ENCODE peak calls at places on chromosomes 6 and 20, in four cellular contexts. One of them, this sample, is unnamed.

GRCh38 chr6:145903356-145904102 is 60.6 kb downstream of the SHPRH start:
- DNase-seq in naive thymus-derived CD4-positive, alpha-beta T cell: no peak
- DNase-seq in esophagus squamous epithelium: no peak
- DNase-seq in fibroblast of lung: peak; percentile 69
- DNase-seq in this sample: peak; percentile 31

GRCh38 chr6:122154912-122155516 is 244.4 kb upstream of the HSF2 start:
- DNase-seq in fibroblast of lung: peak; percentile 3
- DNase-seq in esophagus squamous epithelium: no peak
- DNase-seq in naive thymus-derived CD4-positive, alpha-beta T cell: no peak
- DNase-seq in this sample: no peak

GRCh38 chr6:14786455-14786854 is 459.4 kb upstream of the JARID2 start:
- DNase-seq in fibroblast of lung: no peak
- DNase-seq in esophagus squamous epithelium: no peak
- DNase-seq in naive thymus-derived CD4-positive, alpha-beta T cell: no peak
- DNase-seq in this sample: no peak

GRCh38 chr6:113205563-113205962 is 651.6 kb upstream of the MARCKS start:
- DNase-seq in fibroblast of lung: no peak
- DNase-seq in esophagus squamous epithelium: no peak
- DNase-seq in naive thymus-derived CD4-positive, alpha-beta T cell: no peak
- DNase-seq in this sample: no peak

GRCh38 chr6:121436966-121437756 is 1.7 kb downstream of the GJA1 start:
- DNase-seq in esophagus squamous epithelium: no peak
- DNase-seq in naive thymus-derived CD4-positive, alpha-beta T cell: no peak
- DNase-seq in fibroblast of lung: peak; percentile 63
- DNase-seq in this sample: peak; percentile 64

GRCh38 chr6:28001351-28001750 is 44.3 kb downstream of the OR2B6 start:
- DNase-seq in fibroblast of lung: no peak
- DNase-seq in esophagus squamous epithelium: no peak
- DNase-seq in naive thymus-derived CD4-positive, alpha-beta T cell: no peak
- DNase-seq in this sample: no peak

GRCh38 chr6:41679696-41680095 is 41.4 kb downstream of the MDFI start:
- DNase-seq in naive thymus-derived CD4-positive, alpha-beta T cell: no peak
- DNase-seq in fibroblast of lung: no peak
- DNase-seq in esophagus squamous epithelium: no peak
- DNase-seq in this sample: no peak

GRCh38 chr6:20680697-20681165 is 146.5 kb downstream of the CDKAL1 start:
- DNase-seq in naive thymus-derived CD4-positive, alpha-beta T cell: no peak
- DNase-seq in esophagus squamous epithelium: no peak
- DNase-seq in fibroblast of lung: no peak
- DNase-seq in this sample: no peak

GRCh38 chr20:8764289-8764962 is 304.5 kb upstream of the PLCB4 start:
- DNase-seq in fibroblast of lung: peak; percentile 19
- DNase-seq in esophagus squamous epithelium: no peak
- DNase-seq in naive thymus-derived CD4-positive, alpha-beta T cell: no peak
- DNase-seq in this sample: peak; percentile 29

DNA sequence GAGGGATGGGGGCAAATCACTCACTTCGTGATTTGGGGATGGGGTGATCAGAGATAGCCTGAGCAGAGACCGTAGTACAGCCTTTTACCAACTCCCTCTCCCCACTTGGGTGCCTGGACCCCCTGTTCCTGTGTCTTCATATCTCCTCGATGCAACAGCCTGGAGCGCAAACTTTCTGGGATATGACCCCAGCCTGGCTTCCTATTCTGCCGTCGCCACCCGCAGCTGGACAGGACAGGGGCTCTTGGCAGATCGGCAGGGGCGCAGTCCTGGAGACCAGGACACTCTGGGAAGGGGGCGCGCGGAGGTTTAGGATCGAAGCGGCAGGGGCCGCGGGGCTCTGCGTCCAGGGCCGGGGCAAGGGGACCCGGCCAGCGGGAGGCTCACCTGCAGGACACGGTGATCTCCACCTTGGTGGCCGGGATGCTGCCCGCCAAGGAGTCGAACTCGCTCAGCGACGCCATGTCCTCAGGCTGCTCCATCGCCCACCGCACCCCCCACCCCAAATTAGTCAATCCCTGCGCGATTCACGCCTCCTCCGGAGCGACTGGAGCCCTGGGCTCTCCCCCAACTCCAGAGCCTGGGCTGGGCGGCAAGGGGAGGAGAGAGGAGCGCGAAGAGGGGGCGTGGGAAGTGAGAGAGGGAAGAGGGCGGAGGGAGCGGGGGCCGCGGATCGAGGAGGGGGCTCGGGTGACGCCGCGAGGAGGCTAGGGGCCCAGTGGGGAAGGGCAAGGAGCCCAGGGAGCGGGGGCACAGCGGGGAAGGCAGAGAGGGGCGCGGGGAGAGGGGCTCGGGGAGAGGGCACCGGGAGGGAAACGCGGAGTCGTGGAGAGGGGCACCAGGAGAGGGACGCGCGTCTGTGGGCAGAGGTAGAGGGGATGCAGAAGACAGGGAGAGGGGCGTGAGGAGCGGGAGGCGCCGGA is at the start of gene CPNE5:
- DNase-seq in esophagus squamous epithelium: no peak
- DNase-seq in naive thymus-derived CD4-positive, alpha-beta T cell: no peak
- DNase-seq in fibroblast of lung: no peak
- DNase-seq in this sample: peak; percentile 64
- H3K4me3 ChIP-seq in esophagus squamous epithelium: peak within 1 kb of the TSS; percentile 59
- H3K4me3 ChIP-seq in naive thymus-derived CD4-positive, alpha-beta T cell: peak within 1 kb of the TSS; percentile 47
- H3K4me3 ChIP-seq in fibroblast of lung: peak within 1 kb of the TSS; percentile 34
- H3K4me3 ChIP-seq in this sample: peak within 1 kb of the TSS; percentile 64

DNA sequence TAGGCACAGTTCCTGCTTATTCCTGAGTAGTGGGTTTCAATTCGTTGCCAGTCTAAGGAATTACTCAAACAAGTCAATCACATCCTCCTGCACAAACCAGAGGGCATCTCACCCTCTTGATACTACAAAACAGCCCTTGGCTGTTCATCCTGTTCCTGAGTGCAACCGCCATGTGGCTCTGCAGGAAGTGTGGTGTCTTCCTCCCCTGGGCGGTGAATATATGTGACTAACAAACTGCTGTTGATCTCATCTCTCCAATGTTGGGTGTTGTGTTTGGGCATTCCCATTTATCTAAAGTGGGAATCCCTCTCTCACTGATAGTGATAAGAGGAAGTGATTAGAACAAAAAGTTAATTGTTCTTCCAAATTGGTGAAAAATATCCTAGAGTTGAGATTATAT is 163.0 kb downstream of the TBX18 start:
- DNase-seq in naive thymus-derived CD4-positive, alpha-beta T cell: no peak
- DNase-seq in esophagus squamous epithelium: no peak
- DNase-seq in fibroblast of lung: no peak
- DNase-seq in this sample: no peak
- H3K9me3 ChIP-seq in naive thymus-derived CD4-positive, alpha-beta T cell: no peaks in the 10 kb centered on the region
- H3K9me3 ChIP-seq in esophagus squamous epithelium: no peaks in the 10 kb centered on the region
- H3K9me3 ChIP-seq in fibroblast of lung: no peaks in the 10 kb centered on the region
- H3K9me3 ChIP-seq in this sample: no peaks in the 10 kb centered on the region

GRCh38 chr20:858011-858410 is 24.5 kb downstream of the FAM110A start:
- DNase-seq in fibroblast of lung: no peak
- DNase-seq in esophagus squamous epithelium: no peak
- DNase-seq in naive thymus-derived CD4-positive, alpha-beta T cell: no peak
- DNase-seq in this sample: no peak

GRCh38 chr20:854601-855000 is 21.1 kb downstream of the FAM110A start:
- DNase-seq in naive thymus-derived CD4-positive, alpha-beta T cell: no peak
- DNase-seq in esophagus squamous epithelium: no peak
- DNase-seq in fibroblast of lung: no peak
- DNase-seq in this sample: no peak

GRCh38 chr20:856361-856775 is 22.9 kb downstream of the FAM110A start:
- DNase-seq in esophagus squamous epithelium: no peak
- DNase-seq in naive thymus-derived CD4-positive, alpha-beta T cell: peak; percentile 35
- DNase-seq in fibroblast of lung: peak; percentile 51
- DNase-seq in this sample: peak; percentile 73

GRCh38 chr20:853406-853996 is 20.0 kb downstream of the FAM110A start:
- DNase-seq in esophagus squamous epithelium: no peak
- DNase-seq in naive thymus-derived CD4-positive, alpha-beta T cell: no peak
- DNase-seq in fibroblast of lung: no peak
- DNase-seq in this sample: no peak

GRCh38 chr20:855466-856360 is 22.2 kb downstream of the FAM110A start:
- DNase-seq in esophagus squamous epithelium: no peak
- DNase-seq in fibroblast of lung: no peak
- DNase-seq in naive thymus-derived CD4-positive, alpha-beta T cell: no peak
- DNase-seq in this sample: no peak
- H3K4me1 ChIP-seq in esophagus squamous epithelium: peaks cover 6% of the 10 kb centered on the region
- H3K4me1 ChIP-seq in fibroblast of lung: peaks cover 5% of the 10 kb centered on the region
- H3K4me1 ChIP-seq in naive thymus-derived CD4-positive, alpha-beta T cell: peaks cover 37% of the 10 kb centered on the region
- H3K4me1 ChIP-seq in this sample: no peaks in the 10 kb centered on the region

DNA sequence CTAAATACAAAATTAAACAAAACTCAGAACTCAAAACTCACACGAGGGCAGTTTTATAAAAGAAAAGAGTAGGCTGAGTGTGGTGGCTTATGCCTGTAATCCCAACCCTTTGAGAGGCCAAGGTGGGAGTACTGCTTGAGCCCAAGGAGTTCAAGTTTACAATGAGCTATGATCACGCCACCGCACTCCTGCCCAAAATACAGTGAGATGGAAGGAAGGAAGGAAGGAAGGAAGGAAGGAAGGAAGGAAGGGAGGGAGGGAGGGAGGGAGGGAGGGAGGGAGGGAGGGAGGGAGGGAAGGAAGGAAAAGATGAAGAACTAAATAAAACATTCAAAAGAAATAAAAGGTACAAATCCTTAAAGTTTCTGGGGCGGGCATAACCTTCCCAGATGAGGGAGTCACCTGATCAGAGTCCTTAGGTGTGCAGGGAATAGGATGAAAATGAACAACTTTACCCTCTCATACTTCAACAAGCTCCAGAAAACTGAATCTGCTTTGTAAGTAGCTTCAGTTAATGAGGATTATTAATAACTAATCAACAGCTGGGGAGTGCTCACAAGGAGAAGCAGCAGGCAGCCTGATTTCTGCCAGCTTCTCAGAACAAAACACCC is 22.0 kb downstream of the LMBRD1 start:
- DNase-seq in esophagus squamous epithelium: no peak
- DNase-seq in fibroblast of lung: no peak
- DNase-seq in naive thymus-derived CD4-positive, alpha-beta T cell: no peak
- DNase-seq in this sample: no peak
- H3K4me3 ChIP-seq in esophagus squamous epithelium: no peak overlapping the region
- H3K4me3 ChIP-seq in fibroblast of lung: no peak overlapping the region
- H3K4me3 ChIP-seq in naive thymus-derived CD4-positive, alpha-beta T cell: no peak overlapping the region
- H3K4me3 ChIP-seq in this sample: no peak overlapping the region

DNA sequence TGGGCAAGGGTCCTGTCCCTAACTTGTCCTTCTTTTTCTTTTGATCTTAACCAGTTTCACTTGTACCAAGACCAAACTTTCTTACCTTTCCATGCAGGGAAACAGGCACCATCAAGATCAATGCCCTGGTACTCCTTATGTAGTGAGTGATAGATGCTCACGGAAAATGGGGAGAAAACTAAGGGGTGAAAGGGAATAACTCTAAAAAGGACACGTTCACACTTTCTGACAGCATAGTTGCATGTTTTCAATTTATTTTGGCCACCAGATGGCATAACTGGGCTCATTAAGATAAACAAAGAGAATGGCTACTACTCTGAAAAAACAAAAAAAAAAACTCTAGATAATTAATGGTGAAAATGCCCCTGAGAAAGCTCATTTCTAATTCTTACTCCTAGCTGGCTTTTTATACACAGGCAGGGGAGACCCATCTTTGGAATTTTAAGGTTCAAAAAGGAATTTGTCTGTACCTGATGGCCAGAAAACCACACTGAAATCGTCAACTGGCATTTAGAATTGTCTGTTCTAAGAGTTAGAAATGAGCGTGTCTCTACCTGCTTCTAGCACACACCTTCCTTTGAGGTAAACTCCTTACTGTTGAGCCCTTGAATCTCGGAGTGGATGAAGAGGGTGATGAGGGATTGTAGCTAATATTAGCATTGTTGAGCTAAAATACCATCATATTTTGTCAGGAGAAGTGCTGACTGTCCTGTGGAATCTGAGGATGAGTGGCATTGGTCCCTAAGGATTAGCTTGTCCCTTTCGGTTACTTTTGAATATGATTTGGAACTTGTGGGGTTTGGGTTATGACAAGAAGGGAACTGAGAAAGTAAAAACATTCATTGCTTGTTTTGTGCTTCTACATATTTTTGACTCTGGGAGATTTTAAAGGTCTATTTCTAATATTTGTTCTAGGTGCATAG is 62.2 kb upstream of the DDR1 start:
- DNase-seq in fibroblast of lung: peak; percentile 58
- DNase-seq in naive thymus-derived CD4-positive, alpha-beta T cell: no peak
- DNase-seq in esophagus squamous epithelium: no peak
- DNase-seq in this sample: peak; percentile 71
- H3K9me3 ChIP-seq in fibroblast of lung: no peaks in the 10 kb centered on the region
- H3K9me3 ChIP-seq in naive thymus-derived CD4-positive, alpha-beta T cell: no peaks in the 10 kb centered on the region
- H3K9me3 ChIP-seq in esophagus squamous epithelium: no peaks in the 10 kb centered on the region
- H3K9me3 ChIP-seq in this sample: no peaks in the 10 kb centered on the region

GRCh38 chr20:22805970-22806369 is 221.6 kb upstream of the FOXA2 start:
- DNase-seq in fibroblast of lung: no peak
- DNase-seq in naive thymus-derived CD4-positive, alpha-beta T cell: no peak
- DNase-seq in esophagus squamous epithelium: no peak
- DNase-seq in this sample: no peak
- H3K4me1 ChIP-seq in fibroblast of lung: peaks cover 3% of the 10 kb centered on the region
- H3K4me1 ChIP-seq in naive thymus-derived CD4-positive, alpha-beta T cell: no peaks in the 10 kb centered on the region
- H3K4me1 ChIP-seq in esophagus squamous epithelium: no peaks in the 10 kb centered on the region
- H3K4me1 ChIP-seq in this sample: peaks cover 14% of the 10 kb centered on the region

GRCh38 chr20:63982937-63983336 is 2.0 kb downstream of the PRPF6 start:
- DNase-seq in naive thymus-derived CD4-positive, alpha-beta T cell: no peak
- DNase-seq in fibroblast of lung: no peak
- DNase-seq in esophagus squamous epithelium: no peak
- DNase-seq in this sample: no peak
- H3K4me3 ChIP-seq in naive thymus-derived CD4-positive, alpha-beta T cell: no peak overlapping the region
- H3K4me3 ChIP-seq in fibroblast of lung: no peak overlapping the region
- H3K4me3 ChIP-seq in esophagus squamous epithelium: no peak overlapping the region
- H3K4me3 ChIP-seq in this sample: no peak overlapping the region

GRCh38 chr6:339480-339879 is 47.2 kb downstream of the DUSP22 start:
- DNase-seq in naive thymus-derived CD4-positive, alpha-beta T cell: no peak
- DNase-seq in esophagus squamous epithelium: no peak
- DNase-seq in fibroblast of lung: no peak
- DNase-seq in this sample: no peak

GRCh38 chr6:342832-343179 is 48.7 kb upstream of the IRF4 start:
- DNase-seq in esophagus squamous epithelium: no peak
- DNase-seq in fibroblast of lung: no peak
- DNase-seq in naive thymus-derived CD4-positive, alpha-beta T cell: no peak
- DNase-seq in this sample: no peak

GRCh38 chr6:341914-342831 is 49.4 kb upstream of the IRF4 start:
- DNase-seq in esophagus squamous epithelium: no peak
- DNase-seq in fibroblast of lung: no peak
- DNase-seq in naive thymus-derived CD4-positive, alpha-beta T cell: no peak
- DNase-seq in this sample: no peak

GRCh38 chr6:340181-340955 is 48.1 kb downstream of the DUSP22 start:
- DNase-seq in fibroblast of lung: no peak
- DNase-seq in naive thymus-derived CD4-positive, alpha-beta T cell: no peak
- DNase-seq in esophagus squamous epithelium: no peak
- DNase-seq in this sample: no peak

DNA sequence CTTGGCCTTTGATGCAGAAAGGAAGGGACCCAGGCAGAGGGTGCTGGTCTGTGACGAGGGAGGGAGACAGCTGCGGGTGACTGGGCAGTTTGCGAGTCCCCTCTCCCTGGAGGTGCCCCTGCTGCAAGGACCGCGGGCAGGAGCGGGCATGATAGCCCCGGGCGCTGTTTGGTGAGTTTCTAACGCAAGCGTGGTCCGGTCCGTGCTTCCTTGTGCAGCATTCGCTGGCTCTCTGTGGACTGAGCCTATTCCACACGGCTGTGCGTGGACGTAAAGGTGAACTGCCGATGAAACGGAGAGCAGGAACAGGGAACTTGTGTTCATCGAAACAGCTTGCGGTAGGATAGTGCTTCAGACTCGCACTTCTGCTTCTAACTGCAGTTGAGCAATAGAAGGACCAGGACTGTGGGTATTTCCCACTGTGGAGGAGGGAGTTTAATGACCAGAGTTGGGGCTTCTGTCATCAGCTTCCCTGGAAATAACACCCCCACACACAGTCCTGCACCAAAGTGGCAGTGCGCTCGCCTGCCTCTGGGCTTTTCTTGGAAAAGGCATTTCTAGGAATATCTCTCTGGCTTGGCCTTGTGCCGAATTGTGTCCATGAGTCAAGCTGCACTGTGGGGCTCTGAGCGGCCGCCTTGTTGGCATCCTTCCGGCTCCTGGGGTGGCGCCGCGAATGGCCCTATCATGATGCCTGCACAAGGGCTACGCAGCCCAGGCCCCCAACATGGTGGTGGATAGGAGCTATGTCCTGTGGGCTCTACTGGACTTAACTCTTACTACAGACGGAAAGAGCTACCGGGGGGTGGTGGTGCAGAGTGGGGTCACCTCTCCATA is 48.9 kb downstream of the DUSP22 start:
- DNase-seq in esophagus squamous epithelium: no peak
- DNase-seq in naive thymus-derived CD4-positive, alpha-beta T cell: no peak
- DNase-seq in fibroblast of lung: no peak
- DNase-seq in this sample: no peak
- H3K9me3 ChIP-seq in esophagus squamous epithelium: no peaks in the 10 kb centered on the region
- H3K9me3 ChIP-seq in naive thymus-derived CD4-positive, alpha-beta T cell: no peaks in the 10 kb centered on the region
- H3K9me3 ChIP-seq in fibroblast of lung: no peaks in the 10 kb centered on the region
- H3K9me3 ChIP-seq in this sample: no peaks in the 10 kb centered on the region